ENCODE peak calls at places on chromosomes 6 and 20, in five cellular contexts. Q is ovary; K is NCI-H1105; B is NCI-H2107; V is activated CD8-positive, alpha-beta memory T cell treated with anti-CD3 and anti-CD28 coated beads for 4 hours. O is an unnamed sample.

GRCh38 chr20:62880935-62881661 is 19.5 kb upstream of the TCFL5 start:
- DNase-seq in Q (no peak), K (no peak), B (no peak), V (no peak), O (no peak)

GRCh38 chr6:125868996-125869395 is 78.2 kb downstream of the NCOA7 start:
- DNase-seq in Q (no peak), K (no peak), B (no peak), V (no peak), O (no peak)

GRCh38 chr6:42028234-42029061 is 21.9 kb upstream of the TAF8 start:
- DNase-seq in Q (no peak), K (no peak), B (no peak), V (no peak), O (no peak)

GRCh38 chr6:1378224-1379025 is 11.0 kb upstream of the FOXF2 start:
- DNase-seq in Q (no peak), K (no peak), B (no peak), V (no peak), O (no peak)

GRCh38 chr20:48538058-48538825 is 289.6 kb downstream of the PREX1 start:
- DNase-seq in Q (peak; percentile 67), K (no peak), B (no peak), V (no peak), O (no peak)

GRCh38 chr6:41625442-41625841 is 12.8 kb upstream of the MDFI start:
- DNase-seq in Q (no peak), K (peak; percentile 56), B (no peak), V (no peak), O (no peak)

GRCh38 chr20:63315982-63316491 is 23.1 kb downstream of the COL20A1 start:
- DNase-seq in Q (peak; percentile 29), K (no peak), B (no peak), V (no peak), O (no peak)

GRCh38 chr6:124535746-124536145 is 426.5 kb upstream of the RNF217 start:
- DNase-seq in Q (no peak), K (no peak), B (no peak), V (no peak), O (no peak)

O was measured in central memory CD8-positive, alpha-beta T cell.